ENCODE peak calls at places on chromosomes 6 and 20, in nine cellular contexts. One of them, this sample, is unnamed. For H3K4me1, the result is how much of the 10 kb centered on the place peaks cover.

GRCh38 chr6:150667977-150668716 is 68.5 kb downstream of the PLEKHG1 start:
- DNase-seq in naive thymus-derived CD4-positive, alpha-beta T cell: no peak
- DNase-seq in body of pancreas: peak
- DNase-seq in sigmoid colon: peak
- DNase-seq in OCI-LY7: no peak
- DNase-seq in hepatocyte: peak
- DNase-seq in adrenal gland: peak
- DNase-seq in right cardiac atrium: peak
- DNase-seq in foreskin keratinocyte: peak
- DNase-seq in this sample: peak

GRCh38 chr6:2630891-2631458 is 119.7 kb downstream of the MYLK4 start:
- DNase-seq in OCI-LY7: no peak
- DNase-seq in foreskin keratinocyte: peak
- DNase-seq in right cardiac atrium: no peak
- DNase-seq in adrenal gland: no peak
- DNase-seq in hepatocyte: no peak
- DNase-seq in body of pancreas: no peak
- DNase-seq in naive thymus-derived CD4-positive, alpha-beta T cell: no peak
- DNase-seq in sigmoid colon: no peak
- DNase-seq in this sample: no peak

GRCh38 chr6:10478187-10479040 is 42.7 kb upstream of the GCNT2 start:
- DNase-seq in right cardiac atrium: no peak
- DNase-seq in OCI-LY7: peak
- DNase-seq in naive thymus-derived CD4-positive, alpha-beta T cell: no peak
- DNase-seq in sigmoid colon: no peak
- DNase-seq in adrenal gland: no peak
- DNase-seq in hepatocyte: peak
- DNase-seq in foreskin keratinocyte: peak
- DNase-seq in body of pancreas: no peak
- DNase-seq in this sample: peak

GRCh38 chr20:59863058-59863457 is 70.4 kb downstream of the SYCP2 start:
- DNase-seq in OCI-LY7: no peak
- DNase-seq in right cardiac atrium: no peak
- DNase-seq in body of pancreas: no peak
- DNase-seq in adrenal gland: no peak
- DNase-seq in foreskin keratinocyte: no peak
- DNase-seq in sigmoid colon: no peak
- DNase-seq in naive thymus-derived CD4-positive, alpha-beta T cell: no peak
- DNase-seq in hepatocyte: no peak
- DNase-seq in this sample: no peak

GRCh38 chr6:140623498-140623897 is 1249.0 kb upstream of the CITED2 start:
- DNase-seq in adrenal gland: no peak
- DNase-seq in OCI-LY7: no peak
- DNase-seq in body of pancreas: no peak
- DNase-seq in foreskin keratinocyte: peak
- DNase-seq in sigmoid colon: no peak
- DNase-seq in naive thymus-derived CD4-positive, alpha-beta T cell: no peak
- DNase-seq in right cardiac atrium: no peak
- DNase-seq in hepatocyte: no peak
- DNase-seq in this sample: no peak

GRCh38 chr6:26198626-26199056 is 111.4 kb downstream of the HFE start:
- DNase-seq in OCI-LY7: no peak
- DNase-seq in sigmoid colon: no peak
- DNase-seq in body of pancreas: no peak
- DNase-seq in adrenal gland: no peak
- DNase-seq in right cardiac atrium: no peak
- DNase-seq in foreskin keratinocyte: no peak
- DNase-seq in hepatocyte: no peak
- DNase-seq in naive thymus-derived CD4-positive, alpha-beta T cell: no peak
- DNase-seq in this sample: no peak

GRCh38 chr6:169960531-169960890 is 209.1 kb downstream of the ERMARD start:
- DNase-seq in hepatocyte: no peak
- DNase-seq in body of pancreas: no peak
- DNase-seq in naive thymus-derived CD4-positive, alpha-beta T cell: no peak
- DNase-seq in right cardiac atrium: no peak
- DNase-seq in adrenal gland: no peak
- DNase-seq in foreskin keratinocyte: no peak
- DNase-seq in sigmoid colon: peak
- DNase-seq in OCI-LY7: no peak
- DNase-seq in this sample: no peak

GRCh38 chr6:2891768-2892170 is 11.3 kb downstream of the SERPINB9 start:
- DNase-seq in right cardiac atrium: peak
- DNase-seq in foreskin keratinocyte: no peak
- DNase-seq in OCI-LY7: peak
- DNase-seq in naive thymus-derived CD4-positive, alpha-beta T cell: no peak
- DNase-seq in hepatocyte: no peak
- DNase-seq in adrenal gland: no peak
- DNase-seq in sigmoid colon: no peak
- DNase-seq in body of pancreas: no peak
- DNase-seq in this sample: no peak

GRCh38 chr20:11796041-11796440 is 121.7 kb upstream of the BTBD3 start:
- DNase-seq in adrenal gland: no peak
- DNase-seq in sigmoid colon: no peak
- DNase-seq in OCI-LY7: no peak
- DNase-seq in foreskin keratinocyte: no peak
- DNase-seq in right cardiac atrium: no peak
- DNase-seq in body of pancreas: no peak
- DNase-seq in naive thymus-derived CD4-positive, alpha-beta T cell: no peak
- DNase-seq in hepatocyte: no peak
- DNase-seq in this sample: no peak

GRCh38 chr6:63527658-63528514 is 44.4 kb upstream of the LOC128125822 start:
- DNase-seq in sigmoid colon: peak
- DNase-seq in body of pancreas: peak
- DNase-seq in adrenal gland: peak
- DNase-seq in OCI-LY7: no peak
- DNase-seq in right cardiac atrium: no peak
- DNase-seq in naive thymus-derived CD4-positive, alpha-beta T cell: no peak
- DNase-seq in hepatocyte: peak
- DNase-seq in foreskin keratinocyte: peak
- DNase-seq in this sample: peak

GRCh38 chr6:124961784-124962611 is at the start of gene RNF217:
- DNase-seq in right cardiac atrium: peak
- DNase-seq in adrenal gland: peak
- DNase-seq in body of pancreas: peak
- DNase-seq in foreskin keratinocyte: peak
- DNase-seq in hepatocyte: peak
- DNase-seq in sigmoid colon: peak
- DNase-seq in OCI-LY7: no peak
- DNase-seq in naive thymus-derived CD4-positive, alpha-beta T cell: peak
- DNase-seq in this sample: peak

GRCh38 chr6:70846207-70846835 is 110.5 kb downstream of the B3GAT2 start:
- DNase-seq in body of pancreas: no peak
- DNase-seq in sigmoid colon: no peak
- DNase-seq in naive thymus-derived CD4-positive, alpha-beta T cell: no peak
- DNase-seq in right cardiac atrium: no peak
- DNase-seq in foreskin keratinocyte: peak
- DNase-seq in hepatocyte: no peak
- DNase-seq in adrenal gland: no peak
- DNase-seq in OCI-LY7: no peak
- DNase-seq in this sample: no peak

GRCh38 chr6:163356324-163356723 is 58.2 kb upstream of the QKI start:
- DNase-seq in OCI-LY7: no peak
- DNase-seq in adrenal gland: peak
- DNase-seq in sigmoid colon: peak
- DNase-seq in hepatocyte: no peak
- DNase-seq in body of pancreas: no peak
- DNase-seq in right cardiac atrium: peak
- DNase-seq in naive thymus-derived CD4-positive, alpha-beta T cell: no peak
- DNase-seq in foreskin keratinocyte: peak
- DNase-seq in this sample: no peak

GRCh38 chr6:72386324-72386723 is 235.5 kb upstream of the KCNQ5 start:
- DNase-seq in OCI-LY7: no peak
- DNase-seq in adrenal gland: no peak
- DNase-seq in right cardiac atrium: no peak
- DNase-seq in foreskin keratinocyte: no peak
- DNase-seq in naive thymus-derived CD4-positive, alpha-beta T cell: no peak
- DNase-seq in hepatocyte: no peak
- DNase-seq in sigmoid colon: no peak
- DNase-seq in body of pancreas: no peak
- DNase-seq in this sample: no peak

GRCh38 chr6:125169058-125169457 is 15.5 kb downstream of the TPD52L1 start:
- DNase-seq in right cardiac atrium: peak
- DNase-seq in naive thymus-derived CD4-positive, alpha-beta T cell: no peak
- DNase-seq in OCI-LY7: no peak
- DNase-seq in adrenal gland: peak
- DNase-seq in foreskin keratinocyte: no peak
- DNase-seq in body of pancreas: peak
- DNase-seq in sigmoid colon: peak
- DNase-seq in hepatocyte: no peak
- DNase-seq in this sample: no peak

GRCh38 chr20:17969276-17969883 is 562 bp downstream of the MGME1 start:
- DNase-seq in right cardiac atrium: peak
- DNase-seq in body of pancreas: peak
- DNase-seq in sigmoid colon: no peak
- DNase-seq in adrenal gland: peak
- DNase-seq in naive thymus-derived CD4-positive, alpha-beta T cell: no peak
- DNase-seq in foreskin keratinocyte: no peak
- DNase-seq in hepatocyte: peak
- DNase-seq in OCI-LY7: peak
- DNase-seq in this sample: peak
- H3K4me1 ChIP-seq in right cardiac atrium: under half
- H3K4me1 ChIP-seq in body of pancreas: half or more
- H3K4me1 ChIP-seq in sigmoid colon: half or more
- H3K4me1 ChIP-seq in adrenal gland: half or more
- H3K4me1 ChIP-seq in naive thymus-derived CD4-positive, alpha-beta T cell: under half
- H3K4me1 ChIP-seq in foreskin keratinocyte: under half
- H3K4me1 ChIP-seq in hepatocyte: under half
- H3K4me1 ChIP-seq in OCI-LY7: under half
- H3K4me1 ChIP-seq in this sample: under half

DNA sequence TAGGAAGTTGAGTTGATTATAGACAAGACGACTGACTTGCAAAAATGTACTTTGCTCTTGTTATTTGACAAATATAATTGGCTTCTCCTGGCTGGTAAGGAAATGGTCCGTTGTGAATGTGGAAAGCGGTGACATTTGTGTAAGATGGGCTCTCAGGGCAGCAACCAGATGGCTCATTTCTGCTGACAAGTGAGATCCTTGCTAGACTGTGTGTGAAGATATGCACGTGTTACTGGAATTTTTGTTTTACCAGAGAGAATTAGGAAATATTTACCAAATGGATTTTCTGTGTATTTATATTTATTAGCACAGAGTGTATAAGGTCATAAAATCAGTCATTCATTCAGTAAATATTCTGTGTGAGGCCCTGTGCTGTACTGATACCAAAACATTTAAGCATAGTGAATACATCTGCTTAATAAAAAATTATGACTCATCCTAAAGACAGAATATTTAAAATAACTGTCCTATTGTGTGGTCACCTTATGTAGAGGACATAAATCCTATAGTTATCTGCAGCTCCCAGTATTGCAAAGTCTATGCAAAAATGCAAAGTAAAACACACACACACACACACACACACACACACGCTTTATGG is 109.9 kb upstream of the ASF1A start:
- DNase-seq in adrenal gland: peak
- DNase-seq in foreskin keratinocyte: no peak
- DNase-seq in naive thymus-derived CD4-positive, alpha-beta T cell: no peak
- DNase-seq in body of pancreas: no peak
- DNase-seq in hepatocyte: no peak
- DNase-seq in right cardiac atrium: no peak
- DNase-seq in OCI-LY7: no peak
- DNase-seq in sigmoid colon: no peak
- DNase-seq in this sample: no peak
- H3K4me1 ChIP-seq in adrenal gland: under half
- H3K4me1 ChIP-seq in foreskin keratinocyte: under half
- H3K4me1 ChIP-seq in naive thymus-derived CD4-positive, alpha-beta T cell: under half
- H3K4me1 ChIP-seq in body of pancreas: under half
- H3K4me1 ChIP-seq in hepatocyte: under half
- H3K4me1 ChIP-seq in right cardiac atrium: under half
- H3K4me1 ChIP-seq in OCI-LY7: under half
- H3K4me1 ChIP-seq in sigmoid colon: under half
- H3K4me1 ChIP-seq in this sample: under half

GRCh38 chr6:156868385-156868784 is 91.2 kb downstream of the ARID1B start:
- DNase-seq in hepatocyte: no peak
- DNase-seq in sigmoid colon: no peak
- DNase-seq in OCI-LY7: no peak
- DNase-seq in right cardiac atrium: no peak
- DNase-seq in naive thymus-derived CD4-positive, alpha-beta T cell: no peak
- DNase-seq in foreskin keratinocyte: no peak
- DNase-seq in adrenal gland: no peak
- DNase-seq in body of pancreas: no peak
- DNase-seq in this sample: no peak
- H3K4me1 ChIP-seq in hepatocyte: under half
- H3K4me1 ChIP-seq in sigmoid colon: half or more
- H3K4me1 ChIP-seq in OCI-LY7: under half
- H3K4me1 ChIP-seq in right cardiac atrium: under half
- H3K4me1 ChIP-seq in naive thymus-derived CD4-positive, alpha-beta T cell: under half
- H3K4me1 ChIP-seq in foreskin keratinocyte: under half
- H3K4me1 ChIP-seq in adrenal gland: under half
- H3K4me1 ChIP-seq in body of pancreas: under half
- H3K4me1 ChIP-seq in this sample: under half

GRCh38 chr6:15402401-15403045 is 156.7 kb downstream of the JARID2 start:
- DNase-seq in adrenal gland: no peak
- DNase-seq in hepatocyte: no peak
- DNase-seq in body of pancreas: no peak
- DNase-seq in OCI-LY7: no peak
- DNase-seq in foreskin keratinocyte: no peak
- DNase-seq in sigmoid colon: no peak
- DNase-seq in naive thymus-derived CD4-positive, alpha-beta T cell: no peak
- DNase-seq in right cardiac atrium: no peak
- DNase-seq in this sample: no peak

GRCh38 chr6:15400572-15401004 is 154.7 kb downstream of the JARID2 start:
- DNase-seq in hepatocyte: peak
- DNase-seq in right cardiac atrium: peak
- DNase-seq in OCI-LY7: no peak
- DNase-seq in adrenal gland: peak
- DNase-seq in sigmoid colon: peak
- DNase-seq in body of pancreas: peak
- DNase-seq in naive thymus-derived CD4-positive, alpha-beta T cell: no peak
- DNase-seq in foreskin keratinocyte: no peak
- DNase-seq in this sample: no peak

GRCh38 chr6:15399651-15400470 is 154.0 kb downstream of the JARID2 start:
- DNase-seq in body of pancreas: peak
- DNase-seq in foreskin keratinocyte: peak
- DNase-seq in adrenal gland: peak
- DNase-seq in naive thymus-derived CD4-positive, alpha-beta T cell: no peak
- DNase-seq in OCI-LY7: no peak
- DNase-seq in hepatocyte: peak
- DNase-seq in sigmoid colon: peak
- DNase-seq in right cardiac atrium: peak
- DNase-seq in this sample: no peak

GRCh38 chr6:15401769-15402250 is 155.9 kb downstream of the JARID2 start:
- DNase-seq in body of pancreas: no peak
- DNase-seq in OCI-LY7: no peak
- DNase-seq in hepatocyte: peak
- DNase-seq in foreskin keratinocyte: peak
- DNase-seq in right cardiac atrium: no peak
- DNase-seq in adrenal gland: no peak
- DNase-seq in sigmoid colon: no peak
- DNase-seq in naive thymus-derived CD4-positive, alpha-beta T cell: no peak
- DNase-seq in this sample: peak

DNA sequence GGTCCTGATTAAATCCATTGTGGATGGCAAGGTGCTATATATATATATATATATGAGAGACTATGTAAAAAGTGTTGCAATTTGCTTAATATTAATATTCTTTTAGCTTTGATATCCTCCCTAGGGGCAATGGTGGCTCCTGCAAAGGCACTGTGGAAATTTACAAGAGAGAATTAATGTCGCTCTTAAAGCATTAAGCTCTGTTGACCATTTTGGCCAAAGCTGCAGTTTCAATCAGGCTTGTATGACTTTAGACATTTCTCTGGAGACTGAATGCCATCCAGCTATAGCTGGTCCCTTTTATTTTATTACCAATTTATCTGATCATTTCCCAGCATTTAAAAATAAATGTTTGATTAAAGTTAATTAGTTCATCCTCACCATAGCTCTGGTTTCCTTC is 155.3 kb downstream of the JARID2 start:
- DNase-seq in body of pancreas: no peak
- DNase-seq in right cardiac atrium: no peak
- DNase-seq in hepatocyte: no peak
- DNase-seq in foreskin keratinocyte: no peak
- DNase-seq in adrenal gland: no peak
- DNase-seq in sigmoid colon: no peak
- DNase-seq in naive thymus-derived CD4-positive, alpha-beta T cell: no peak
- DNase-seq in OCI-LY7: no peak
- DNase-seq in this sample: no peak
- H3K4me1 ChIP-seq in body of pancreas: under half
- H3K4me1 ChIP-seq in right cardiac atrium: under half
- H3K4me1 ChIP-seq in hepatocyte: under half
- H3K4me1 ChIP-seq in foreskin keratinocyte: under half
- H3K4me1 ChIP-seq in adrenal gland: under half
- H3K4me1 ChIP-seq in sigmoid colon: under half
- H3K4me1 ChIP-seq in naive thymus-derived CD4-positive, alpha-beta T cell: under half
- H3K4me1 ChIP-seq in OCI-LY7: under half
- H3K4me1 ChIP-seq in this sample: under half

This sample was measured in small intestine.